ENCODE peak calls at places on chromosome 21, in seven cellular contexts. W is H1, O is K562, C is GM12878, P is Panc1, U is SK-N-SH, A is HepG2. Q is an unnamed sample.

GRCh38 chr21:29638761-29639327 is 301.0 kb downstream of the GRIK1 start:
- DNase-seq in P (no peak), C (no peak), W (no peak), O (no peak), A (no peak), U (no peak), Q (no peak)

GRCh38 chr21:39613029-39613934 is 542 bp downstream of the B3GALT5 start:
- DNase-seq in C (no peak), P (no peak), A (no peak), U (peak), O (no peak), W (peak), Q (no peak)

GRCh38 chr21:41362605-41363369 is 960 bp downstream of the MX2 start:
- DNase-seq in A (no peak), C (no peak), P (no peak), U (no peak), O (no peak), W (no peak), Q (no peak)

GRCh38 chr21:42543106-42543847 is 29.6 kb downstream of the SLC37A1 start:
- DNase-seq in W (no peak), U (no peak), O (no peak), P (no peak), C (no peak), A (no peak), Q (no peak)

GRCh38 chr21:43809346-43809799 is 20.0 kb downstream of the RRP1 start:
- DNase-seq in O (no peak), C (no peak), U (no peak), W (no peak), A (no peak), P (no peak), Q (no peak)

GRCh38 chr21:27722095-27722494 is 755.2 kb upstream of the ADAMTS5 start:
- DNase-seq in O (no peak), W (no peak), A (no peak), C (no peak), U (no peak), P (no peak), Q (no peak)

GRCh38 chr21:31288191-31288590 is 55.9 kb downstream of the TIAM1 start:
- DNase-seq in W (no peak), U (no peak), P (no peak), O (no peak), C (no peak), A (no peak), Q (no peak)

GRCh38 chr21:36902793-36903192 is 63.7 kb downstream of the HLCS start:
- DNase-seq in W (no peak), O (no peak), U (no peak), C (no peak), P (no peak), A (no peak), Q (no peak)

DNA sequence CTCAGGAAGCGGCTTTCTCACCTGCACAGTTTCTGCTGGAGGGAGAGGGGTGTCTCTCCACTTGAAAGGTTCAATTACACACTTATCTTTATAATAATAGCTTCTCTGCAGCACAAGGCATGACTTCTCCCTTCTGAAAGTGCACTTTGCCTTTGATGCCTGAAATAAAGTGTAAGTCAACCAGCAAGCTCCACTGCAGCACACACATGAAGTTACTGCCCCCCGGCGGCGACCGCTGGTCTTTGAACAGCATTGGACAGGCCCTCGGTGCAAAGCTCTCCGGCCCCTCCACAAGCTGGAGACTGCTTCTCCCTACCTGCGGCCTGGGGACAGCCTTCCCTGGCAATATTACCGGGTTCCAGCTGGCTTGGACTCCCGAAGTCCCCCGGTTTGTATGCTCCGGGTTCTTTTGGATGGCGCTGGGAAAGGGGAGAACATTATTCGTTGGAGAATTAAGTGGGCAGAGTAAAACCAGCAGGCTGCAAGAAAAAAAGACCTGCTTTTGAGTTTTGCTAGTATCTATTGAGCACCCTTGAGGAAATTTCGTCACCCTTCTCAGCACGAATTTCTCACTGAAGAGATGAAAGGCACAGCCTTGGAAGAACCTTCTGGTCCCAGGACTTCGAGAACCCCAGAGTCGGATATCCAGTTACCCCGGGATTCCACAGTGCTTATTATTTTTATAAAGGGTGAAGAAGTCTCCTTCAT is 11.8 kb downstream of the RCAN1 start:
- DNase-seq in A (peak), U (peak), C (no peak), P (no peak), W (peak), O (peak), Q (no peak)
- TF ChIP-seq SIN3A in A (no peak), U (no peak), C (no peak), P (no peak), W (no peak), O (no peak), Q (no peak)

GRCh38 chr21:45302082-45303061 is 14.7 kb upstream of the POFUT2 start:
- DNase-seq in U (no peak), O (no peak), W (no peak), P (no peak), C (no peak), A (no peak), Q (no peak)

GRCh38 chr21:45299026-45299863 is 11.6 kb upstream of the POFUT2 start:
- DNase-seq in C (no peak), P (no peak), U (no peak), W (no peak), A (no peak), O (peak), Q (no peak)

GRCh38 chr21:45301521-45302081 is 13.9 kb upstream of the POFUT2 start:
- DNase-seq in O (no peak), C (no peak), W (no peak), U (no peak), A (no peak), P (no peak), Q (no peak)

GRCh38 chr21:45299864-45300785 is 12.4 kb upstream of the POFUT2 start:
- DNase-seq in O (no peak), P (no peak), C (no peak), A (no peak), W (no peak), U (no peak), Q (no peak)

GRCh38 chr21:45300786-45301520 is 13.3 kb upstream of the POFUT2 start:
- DNase-seq in O (no peak), A (no peak), C (no peak), W (no peak), P (no peak), U (no peak), Q (no peak)
- TF ChIP-seq SIN3A in O (no peak), A (no peak), C (no peak), W (no peak), P (no peak), U (no peak), Q (no peak)

DNA sequence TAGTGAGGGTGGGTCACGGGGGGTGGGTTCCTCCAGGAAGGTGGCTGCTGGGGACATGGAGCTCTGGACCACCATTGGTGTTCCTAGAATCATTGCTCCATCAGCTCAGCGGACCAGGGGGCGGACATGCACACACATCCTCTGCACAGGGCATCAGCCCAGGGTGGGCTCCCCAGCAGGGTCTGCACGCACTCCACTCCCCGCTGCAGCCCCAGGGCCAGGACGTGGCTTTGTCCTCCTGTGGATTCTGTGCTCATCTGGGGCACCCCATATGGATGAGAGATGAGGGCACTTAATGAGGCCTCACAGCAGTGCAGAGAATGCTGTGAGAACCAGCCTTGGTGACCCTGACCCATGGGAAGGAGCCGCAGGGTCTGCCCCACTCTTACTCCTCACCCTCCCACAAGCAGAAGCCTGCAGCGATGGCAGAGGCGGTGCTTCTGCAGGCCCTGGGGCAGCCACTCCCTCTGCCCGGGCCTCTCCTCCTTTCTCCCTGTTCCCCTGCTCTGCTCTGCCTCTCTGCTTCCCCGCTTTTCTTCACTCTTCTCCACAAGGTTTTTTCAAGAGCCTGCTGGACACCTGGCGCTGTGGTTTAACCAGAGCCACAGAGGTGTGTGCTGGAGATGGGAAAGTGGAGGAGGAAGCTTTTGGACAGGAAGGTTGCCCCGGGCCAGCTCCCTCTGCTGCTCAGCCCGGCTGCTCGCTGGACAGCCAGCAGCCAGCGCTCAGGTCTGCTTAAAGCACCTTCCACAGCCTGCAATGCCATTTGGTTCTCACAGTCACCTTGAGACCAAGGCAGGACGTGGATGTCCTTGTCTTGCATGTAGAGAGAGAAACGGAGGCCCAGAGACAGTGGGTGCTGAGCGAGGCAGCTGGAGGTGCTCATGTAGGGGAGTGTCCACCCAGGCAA is 26.2 kb upstream of the PCBP3 start:
- DNase-seq in W (no peak), O (no peak), A (no peak), P (no peak), U (no peak), C (no peak), Q (no peak)
- TF ChIP-seq SIN3A in W (no peak), O (no peak), A (no peak), P (no peak), U (no peak), C (no peak), Q (no peak)

DNA sequence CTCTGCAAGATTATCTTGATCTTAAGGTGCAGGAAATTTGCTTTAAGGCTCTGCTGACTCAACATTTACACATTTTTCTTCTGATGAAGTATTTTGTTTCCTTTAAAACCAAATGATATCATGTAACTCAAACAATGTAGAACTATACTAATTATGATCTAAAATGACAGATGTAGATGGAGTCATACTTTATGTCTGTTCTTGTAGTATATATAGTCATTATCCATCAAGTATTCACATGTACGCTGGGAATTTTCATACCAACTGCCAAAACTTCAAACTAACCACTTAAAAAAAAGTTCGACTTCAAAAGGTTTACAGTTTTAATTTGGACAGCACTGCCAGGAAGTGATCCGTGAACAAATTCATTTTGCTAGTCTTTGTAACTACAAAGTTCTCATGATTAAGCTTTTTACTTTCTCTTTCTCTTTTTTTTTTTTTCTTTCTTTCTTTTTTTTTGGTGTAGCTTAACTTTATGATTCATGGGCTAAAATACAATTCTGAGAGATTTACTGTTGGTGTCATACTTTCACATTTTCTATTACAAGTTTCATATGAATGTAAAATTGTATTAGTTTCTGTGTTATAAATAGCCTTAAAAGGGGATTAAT is 509.0 kb upstream of the CXADR start:
- DNase-seq in W (no peak), C (no peak), U (no peak), P (no peak), A (no peak), O (no peak), Q (no peak)
- TF ChIP-seq SIN3A in W (no peak), C (no peak), U (no peak), P (no peak), A (no peak), O (no peak), Q (no peak)